ENCODE peak calls at places on chromosomes 12 and 14, in seven cellular contexts. One of them, this sample, is unnamed.

GRCh38 chr14:31280871-31281220 is 73.3 kb upstream of the HECTD1 start:
- DNase-seq in DMS153: no peak
- DNase-seq in CD8-positive, alpha-beta memory T cell: no peak
- DNase-seq in T1000: no peak
- DNase-seq in lower leg skin: no peak
- DNase-seq in naive thymus-derived CD4-positive, alpha-beta T cell: no peak
- DNase-seq in endothelial cell: no peak
- DNase-seq in this sample: no peak

GRCh38 chr14:31340297-31341063 is 79.9 kb downstream of the HEATR5A start:
- DNase-seq in DMS153: no peak
- DNase-seq in endothelial cell: no peak
- DNase-seq in T1000: no peak
- DNase-seq in lower leg skin: no peak
- DNase-seq in CD8-positive, alpha-beta memory T cell: no peak
- DNase-seq in naive thymus-derived CD4-positive, alpha-beta T cell: no peak
- DNase-seq in this sample: no peak

GRCh38 chr12:7667025-7667575 is 1.4 kb upstream of the APOBEC1 start:
- DNase-seq in naive thymus-derived CD4-positive, alpha-beta T cell: no peak
- DNase-seq in lower leg skin: no peak
- DNase-seq in CD8-positive, alpha-beta memory T cell: no peak
- DNase-seq in T1000: no peak
- DNase-seq in DMS153: no peak
- DNase-seq in endothelial cell: no peak
- DNase-seq in this sample: no peak

GRCh38 chr12:82398883-82399282 is 40.6 kb downstream of the METTL25 start:
- DNase-seq in DMS153: no peak
- DNase-seq in lower leg skin: no peak
- DNase-seq in endothelial cell: no peak
- DNase-seq in naive thymus-derived CD4-positive, alpha-beta T cell: no peak
- DNase-seq in CD8-positive, alpha-beta memory T cell: no peak
- DNase-seq in T1000: no peak
- DNase-seq in this sample: no peak

GRCh38 chr12:123983822-123984485 is 10.9 kb downstream of the ZNF664 start:
- DNase-seq in DMS153: peak; percentile 39
- DNase-seq in T1000: no peak
- DNase-seq in naive thymus-derived CD4-positive, alpha-beta T cell: peak; percentile 28
- DNase-seq in endothelial cell: peak; percentile 19
- DNase-seq in lower leg skin: no peak
- DNase-seq in CD8-positive, alpha-beta memory T cell: peak; percentile 47
- DNase-seq in this sample: peak; percentile 43

GRCh38 chr14:95513261-95513660 is 3.2 kb downstream of the SYNE3 start:
- DNase-seq in CD8-positive, alpha-beta memory T cell: no peak
- DNase-seq in lower leg skin: peak; percentile 63
- DNase-seq in endothelial cell: no peak
- DNase-seq in DMS153: no peak
- DNase-seq in T1000: no peak
- DNase-seq in naive thymus-derived CD4-positive, alpha-beta T cell: no peak
- DNase-seq in this sample: no peak

GRCh38 chr12:27754795-27755194 is 25.2 kb upstream of the KLHL42 start:
- DNase-seq in endothelial cell: no peak
- DNase-seq in CD8-positive, alpha-beta memory T cell: no peak
- DNase-seq in lower leg skin: no peak
- DNase-seq in naive thymus-derived CD4-positive, alpha-beta T cell: no peak
- DNase-seq in DMS153: no peak
- DNase-seq in T1000: no peak
- DNase-seq in this sample: no peak

GRCh38 chr14:89237923-89238529 is 179.0 kb downstream of the FOXN3 start:
- DNase-seq in naive thymus-derived CD4-positive, alpha-beta T cell: no peak
- DNase-seq in endothelial cell: no peak
- DNase-seq in DMS153: no peak
- DNase-seq in T1000: no peak
- DNase-seq in lower leg skin: no peak
- DNase-seq in CD8-positive, alpha-beta memory T cell: no peak
- DNase-seq in this sample: no peak

GRCh38 chr14:68140111-68140741 is 320.6 kb downstream of the RAD51B start:
- DNase-seq in DMS153: peak; percentile 82
- DNase-seq in naive thymus-derived CD4-positive, alpha-beta T cell: no peak
- DNase-seq in T1000: peak; percentile 85
- DNase-seq in endothelial cell: peak; percentile 10
- DNase-seq in lower leg skin: peak; percentile 80
- DNase-seq in CD8-positive, alpha-beta memory T cell: no peak
- DNase-seq in this sample: no peak

GRCh38 chr12:88578821-88579518 is 1.3 kb downstream of the KITLG start:
- DNase-seq in T1000: no peak
- DNase-seq in naive thymus-derived CD4-positive, alpha-beta T cell: no peak
- DNase-seq in endothelial cell: peak; percentile 57
- DNase-seq in lower leg skin: peak; percentile 83
- DNase-seq in DMS153: peak; percentile 52
- DNase-seq in CD8-positive, alpha-beta memory T cell: no peak
- DNase-seq in this sample: no peak